ENCODE peak calls at places on chromosomes 7 and 10, in four cellular contexts. U is K562, N is HepG2, X is GM12878. V is an unnamed sample.

GRCh38 chr7:36459236-36459960 is 69.7 kb downstream of the ANLN start:
- DNase-seq in X (no peak), N (no peak), U (no peak), V (no peak)

GRCh38 chr7:101824440-101824839 is 7.0 kb downstream of the CUX1 start:
- DNase-seq in U (no peak), X (no peak), N (no peak), V (no peak)

GRCh38 chr10:31133628-31134302 is 102.1 kb upstream of the ZNF438 start:
- DNase-seq in X (peak; percentile 26), U (peak; percentile 92), N (no peak), V (no peak)

GRCh38 chr7:154859747-154860620 is 142.9 kb downstream of the PAXIP1 start:
- DNase-seq in X (no peak), U (no peak), N (no peak), V (no peak)

GRCh38 chr7:1611708-1612241 is 41.9 kb upstream of the PSMG3 start:
- DNase-seq in X (no peak), U (no peak), N (no peak), V (no peak)

GRCh38 chr7:120931243-120931642 is 19.3 kb upstream of the ING3 start:
- DNase-seq in U (no peak), N (no peak), X (no peak), V (no peak)

GRCh38 chr10:78224602-78225001 is 190.9 kb downstream of the RPS24 start:
- DNase-seq in U (no peak), N (no peak), X (no peak), V (no peak)

GRCh38 chr10:14751576-14752330 is 22.9 kb downstream of the FAM107B start:
- DNase-seq in U (no peak), N (no peak), X (no peak), V (no peak)

GRCh38 chr10:49610015-49610734 is at the start of gene SLC18A3:
- DNase-seq in N (no peak), X (no peak), U (no peak), V (no peak)

GRCh38 chr10:22825841-22826240 is 102.0 kb upstream of the ARMC3 start:
- DNase-seq in N (no peak), X (no peak), U (no peak), V (no peak)

GRCh38 chr10:125448596-125448995 is 234.4 kb downstream of the TEX36 start:
- DNase-seq in N (peak; percentile 5), U (peak; percentile 57), X (no peak), V (peak; percentile 15)

GRCh38 chr7:114293289-114294012 is 121.2 kb upstream of the FOXP2 start:
- DNase-seq in X (no peak), U (no peak), N (no peak), V (no peak)

GRCh38 chr10:103592186-103593021 is 98.9 kb downstream of the NEURL1 start:
- DNase-seq in X (no peak), U (peak; percentile 80), N (peak; percentile 30), V (peak; percentile 46)

GRCh38 chr10:4120454-4120853 is 335.4 kb upstream of the KLF6 start:
- DNase-seq in N (no peak), U (no peak), X (no peak), V (no peak)

GRCh38 chr10:70761727-70762350 is 23.3 kb downstream of the TBATA start:
- DNase-seq in U (no peak), X (no peak), N (no peak), V (no peak)

GRCh38 chr7:20642171-20642570 is 26.7 kb downstream of the ABCB5 start:
- DNase-seq in N (no peak), U (no peak), X (no peak), V (no peak)

GRCh38 chr7:104980969-104981670 is 32.9 kb upstream of the KMT2E start:
- DNase-seq in U (peak; percentile 75), N (peak; percentile 44), X (no peak), V (no peak)

GRCh38 chr10:108204528-108205313 is 1040.2 kb upstream of the SORCS1 start:
- DNase-seq in U (peak; percentile 20), X (peak; percentile 11), N (no peak), V (peak; percentile 31)

GRCh38 chr7:28957822-28958234 is 302 bp downstream of the TRIL start:
- DNase-seq in U (no peak), N (no peak), X (no peak), V (peak; percentile 82)

GRCh38 chr7:73353243-73353642 is 25.3 kb downstream of the FKBP6 start:
- DNase-seq in U (no peak), X (no peak), N (no peak), V (no peak)

GRCh38 chr7:42237891-42238531 is 1.0 kb upstream of the GLI3 start:
- DNase-seq in U (peak; percentile 58), N (no peak), X (no peak), V (peak; percentile 81)

GRCh38 chr7:1316086-1316485 is 83.4 kb downstream of the UNCX start:
- DNase-seq in X (no peak), U (no peak), N (no peak), V (no peak)

GRCh38 chr7:12648704-12649261 is 38.6 kb upstream of the ARL4A start:
- DNase-seq in X (no peak), U (no peak), N (no peak), V (no peak)

GRCh38 chr7:24843821-24844449 is 86.7 kb upstream of the GSDME start:
- DNase-seq in U (no peak), X (no peak), N (no peak), V (no peak)

GRCh38 chr7:148485618-148486017 is 104.9 kb upstream of the C7orf33 start:
- DNase-seq in X (no peak), U (no peak), N (no peak), V (no peak)

GRCh38 chr10:57638411-57638810 is 629.3 kb downstream of the IPMK start:
- DNase-seq in X (no peak), U (no peak), N (no peak), V (no peak)

GRCh38 chr7:133676805-133677370 is 424.0 kb downstream of the EXOC4 start:
- DNase-seq in U (no peak), X (no peak), N (no peak), V (no peak)

GRCh38 chr7:108376206-108376605 is 80.0 kb downstream of the NRCAM start:
- DNase-seq in X (no peak), U (no peak), N (no peak), V (no peak)

GRCh38 chr10:131211556-131211955 is 100.0 kb downstream of the TCERG1L start:
- DNase-seq in X (no peak), U (no peak), N (no peak), V (no peak)

GRCh38 chr10:58152698-58153263 is 114.9 kb downstream of the IPMK start:
- DNase-seq in U (peak; percentile 41), X (no peak), N (peak; percentile 51), V (peak; percentile 43)

GRCh38 chr10:44383749-44384600 is 922 bp downstream of the CXCL12 start:
- DNase-seq in U (no peak), X (no peak), N (no peak), V (no peak)

GRCh38 chr7:39446546-39446945 is 119.7 kb upstream of the YAE1 start:
- DNase-seq in U (no peak), N (no peak), X (no peak), V (no peak)

GRCh38 chr10:51266496-51266895 is 192.2 kb downstream of the PRKG1 start:
- DNase-seq in U (no peak), X (no peak), N (no peak), V (no peak)

GRCh38 chr10:95756796-95757657 is 1.1 kb downstream of the ENTPD1 start:
- DNase-seq in X (peak; percentile 48), N (no peak), U (no peak), V (no peak)

DNA sequence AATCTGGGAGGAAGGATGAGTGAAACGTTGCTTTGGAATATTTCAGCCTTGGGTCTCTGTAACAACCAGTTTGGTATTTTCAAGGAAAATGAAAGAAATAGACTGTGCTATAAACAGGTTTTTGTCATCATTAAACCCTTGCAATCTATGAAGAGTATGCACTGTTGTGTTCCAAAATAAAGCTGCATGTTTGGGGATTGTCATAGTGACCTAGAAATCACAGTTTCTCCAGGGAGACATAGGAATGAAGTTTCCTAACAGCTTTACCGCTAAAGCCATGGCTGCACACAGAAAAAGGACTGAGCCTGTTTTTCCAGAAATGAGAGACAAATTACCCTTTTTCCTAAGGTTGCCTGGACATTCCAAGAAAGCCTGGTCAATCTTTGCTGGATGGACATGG is 60.7 kb upstream of the HABP2 start:
- DNase-seq in U (no peak), N (no peak), X (no peak), V (no peak)
- TF ChIP-seq HDAC6 in U (no peak), N (no peak), X (no peak), V (no peak)

DNA sequence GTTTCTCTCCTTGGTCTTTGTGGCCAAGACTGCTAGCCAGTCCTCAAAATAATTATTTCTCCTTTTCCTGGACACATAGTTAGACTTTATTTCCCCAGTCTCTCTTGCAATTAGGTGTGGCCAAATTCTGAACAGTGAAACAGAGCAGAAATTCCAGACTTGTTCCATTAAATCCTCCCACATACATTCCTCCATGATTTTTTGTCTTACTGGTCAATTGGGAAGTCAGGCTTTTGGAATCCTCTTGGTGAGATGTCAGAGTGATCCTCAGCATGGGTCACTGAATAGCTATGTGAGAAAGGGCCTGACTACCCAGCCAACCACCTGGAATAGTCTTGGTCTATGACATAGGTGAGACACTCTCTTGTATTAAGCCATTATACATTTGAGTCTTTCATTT is 164.2 kb downstream of the DGKI start:
- DNase-seq in N (no peak), X (no peak), U (no peak), V (no peak)
- TF ChIP-seq HDAC6 in N (no peak), X (no peak), U (no peak), V (no peak)

GRCh38 chr10:48605264-48605615 is 367 bp upstream of the ARHGAP22 start:
- DNase-seq in X (no peak), U (no peak), N (no peak), V (no peak)
- TF ChIP-seq HDAC6 in X (no peak), U (no peak), N (no peak), V (no peak)

GRCh38 chr7:44999245-45000095 is 531 bp upstream of the CCM2 start:
- DNase-seq in U (peak; percentile 88), N (peak; percentile 97), X (peak; percentile 96), V (peak; percentile 97)

GRCh38 chr7:45001138-45001694 is 1.2 kb downstream of the CCM2 start:
- DNase-seq in X (no peak), N (no peak), U (peak; percentile 58), V (no peak)

GRCh38 chr7:45001826-45002225 is 1.8 kb downstream of the CCM2 start:
- DNase-seq in U (no peak), N (no peak), X (no peak), V (no peak)

GRCh38 chr7:44998153-44998871 is 1.7 kb upstream of the CCM2 start:
- DNase-seq in U (no peak), X (no peak), N (no peak), V (no peak)

DNA sequence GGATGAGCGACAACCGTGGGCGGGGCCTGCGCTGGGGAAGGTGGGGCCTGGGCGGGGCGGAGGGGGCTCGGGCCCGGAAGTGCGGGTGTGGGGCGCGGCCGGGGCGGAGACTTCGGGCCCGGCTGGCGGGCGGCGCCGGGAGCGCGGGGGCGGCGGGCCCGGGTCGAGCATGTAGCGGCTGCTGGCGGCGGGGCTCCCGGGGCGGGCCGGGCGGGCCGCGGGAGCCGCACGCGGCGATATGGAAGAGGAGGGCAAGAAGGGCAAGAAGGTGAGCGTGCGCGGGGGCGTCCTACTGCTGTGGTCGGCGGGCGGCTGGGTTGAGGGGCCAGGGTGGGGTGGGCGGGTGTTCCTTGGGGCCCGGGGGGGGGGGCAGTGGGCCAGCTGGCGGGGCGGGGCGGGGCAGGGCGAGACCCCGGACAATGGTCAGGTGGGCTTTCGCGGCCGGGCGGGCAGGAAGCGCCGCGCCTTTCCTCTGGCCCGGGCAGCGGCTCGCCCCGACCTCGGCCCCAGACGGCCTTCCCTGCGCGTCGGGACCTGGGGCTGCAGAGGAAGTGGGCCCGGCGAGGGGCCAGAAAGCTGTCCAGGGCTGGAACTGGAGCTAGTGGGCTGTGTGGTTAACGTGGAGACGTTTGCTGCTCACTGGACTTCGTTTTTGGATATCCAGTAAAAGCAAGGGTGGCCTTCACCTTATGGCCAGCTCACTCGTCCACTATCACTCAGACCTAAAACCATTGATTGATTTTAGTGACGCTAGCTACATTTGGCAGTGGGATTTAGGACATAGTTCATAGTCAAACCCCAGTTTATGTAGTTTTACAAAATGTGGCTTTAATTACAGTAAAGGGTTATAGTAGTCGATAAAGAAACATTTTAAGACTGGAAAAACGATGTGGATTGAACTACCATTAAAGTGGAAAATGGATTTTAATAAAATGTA is at the start of gene CCM2:
- DNase-seq in U (no peak), X (no peak), N (no peak), V (no peak)
- TF ChIP-seq HDAC6 in U (no peak), X (no peak), N (no peak), V (no peak)

V was measured in H1.